ENCODE peak calls at places on chromosome X, in nine cellular contexts. M, A, L, U, F, C, X, K and D are unnamed samples.

GRCh38 chrX:83508526-83509245 is 596 bp downstream of the POU3F4 start:
- DNase-seq in M (no peak), A (no peak), L (no peak), U (no peak), F (no peak), C (peak; percentile 64), X (no peak), K (no peak), D (no peak)

GRCh38 chrX:100973411-100973810 is 3.9 kb downstream of the ARL13A start:
- DNase-seq in M (no peak), A (no peak), L (no peak), U (no peak), F (peak; percentile 10), C (no peak), X (no peak), K (peak; percentile 4), D (peak; percentile 1)

GRCh38 chrX:19046343-19047215 is 62.7 kb upstream of the PHKA2 start:
- DNase-seq in M (no peak), A (no peak), L (no peak), U (peak; percentile 22), F (no peak), C (no peak), X (no peak), K (peak; percentile 62), D (peak; percentile 49)

GRCh38 chrX:39724544-39724943 is 373.2 kb downstream of the BCOR start:
- DNase-seq in M (no peak), A (no peak), L (no peak), U (no peak), F (no peak), C (no peak), X (no peak), K (no peak), D (no peak)

GRCh38 chrX:70087857-70088256 is 25.6 kb downstream of the OTUD6A start:
- DNase-seq in M (no peak), A (no peak), L (no peak), U (peak; percentile 15), F (no peak), C (no peak), X (no peak), K (peak; percentile 58), D (peak; percentile 18)

GRCh38 chrX:103275947-103276567 is 493 bp downstream of the TCEAL5 start:
- DNase-seq in M (no peak), A (no peak), L (no peak), U (no peak), F (no peak), C (no peak), X (no peak), K (no peak), D (no peak)

GRCh38 chrX:121886557-121886956 is 839.1 kb downstream of the GLUD2 start:
- DNase-seq in M (no peak), A (no peak), L (no peak), U (no peak), F (no peak), C (no peak), X (no peak), K (no peak), D (no peak)

GRCh38 chrX:31931225-31931624 is 859.4 kb upstream of the FTHL17 start:
- DNase-seq in M (no peak), A (no peak), L (no peak), U (peak; percentile 75), F (no peak), C (no peak), X (no peak), K (no peak), D (no peak)

GRCh38 chrX:107450823-107451509 is 1.5 kb downstream of the FRMPD3 start:
- DNase-seq in M (peak; percentile 60), A (no peak), L (peak; percentile 65), U (peak; percentile 33), F (no peak), C (no peak), X (no peak), K (no peak), D (peak; percentile 0)

GRCh38 chrX:39752820-39753219 is 344.9 kb downstream of the BCOR start:
- DNase-seq in M (no peak), A (no peak), L (no peak), U (no peak), F (no peak), C (no peak), X (no peak), K (peak; percentile 59), D (peak; percentile 53)

GRCh38 chrX:98523026-98523425 is 1639.3 kb downstream of the RPA4 start:
- DNase-seq in M (no peak), A (no peak), L (no peak), U (no peak), F (no peak), C (no peak), X (no peak), K (no peak), D (no peak)

GRCh38 chrX:96432647-96433046 is 252.0 kb upstream of the DIAPH2 start:
- DNase-seq in M (no peak), A (no peak), L (no peak), U (no peak), F (no peak), C (no peak), X (no peak), K (peak; percentile 66), D (peak; percentile 22)

GRCh38 chrX:9662148-9662547 is 103.5 kb downstream of the GPR143 start:
- DNase-seq in M (no peak), A (no peak), L (no peak), U (peak; percentile 26), F (no peak), C (no peak), X (no peak), K (peak; percentile 87), D (peak; percentile 87)

GRCh38 chrX:1323315-1323714 is 13.3 kb upstream of the IL3RA start:
- DNase-seq in M (peak; percentile 61), A (peak; percentile 5), L (peak; percentile 44), U (peak; percentile 52), F (no peak), C (peak; percentile 47), X (peak; percentile 9), K (peak; percentile 46), D (peak; percentile 36)

GRCh38 chrX:7689791-7690412 is 153.1 kb upstream of the VCX start:
- DNase-seq in M (no peak), A (no peak), L (no peak), U (no peak), F (no peak), C (no peak), X (no peak), K (no peak), D (no peak)

GRCh38 chrX:102765217-102765616 is 44.7 kb downstream of the GPRASP3 start:
- DNase-seq in M (no peak), A (no peak), L (no peak), U (peak; percentile 59), F (no peak), C (no peak), X (no peak), K (peak; percentile 85), D (peak; percentile 80)